ENCODE peak calls at places on chromosomes 2 and 18, in five cellular contexts. V, K, A, S and P are unnamed samples. For H3K4me1, the result is how much of the 10 kb centered on the place peaks cover.

GRCh38 chr2:169131587-169132512 is 62.5 kb downstream of the DHRS9 start:
- DNase-seq in K (no peak), S (no peak), A (no peak), V (no peak), P (no peak)

GRCh38 chr2:233113114-233113452 is 52.9 kb downstream of the INPP5D start:
- DNase-seq in V (no peak), S (no peak), K (no peak), A (no peak), P (no peak)

GRCh38 chr2:58698610-58699009 is 457.5 kb upstream of the FANCL start:
- DNase-seq in S (no peak), V (no peak), A (no peak), K (no peak), P (no peak)

GRCh38 chr2:169512525-169512924 is 3.0 kb downstream of the KLHL41 start:
- DNase-seq in A (no peak), K (no peak), V (no peak), S (no peak), P (no peak)

GRCh38 chr2:70087703-70088507 is 628 bp downstream of the PCBP1 start:
- DNase-seq in A (peak), S (peak), K (peak), V (no peak), P (peak)

GRCh38 chr2:181752301-181752700 is 72.0 kb upstream of the NEUROD1 start:
- DNase-seq in S (no peak), K (no peak), V (no peak), A (no peak), P (peak)

GRCh38 chr2:198930170-198930569 is 527.6 kb downstream of the SATB2 start:
- DNase-seq in K (no peak), V (no peak), S (no peak), A (no peak), P (no peak)

GRCh38 chr18:64097497-64097896 is 51.4 kb downstream of the LINC00305 start:
- DNase-seq in S (no peak), K (no peak), V (no peak), A (no peak), P (no peak)

GRCh38 chr2:174873457-174873856 is 109.2 kb upstream of the CHRNA1 start:
- DNase-seq in K (no peak), V (no peak), A (no peak), S (no peak), P (peak)

GRCh38 chr2:61017003-61017555 is 441 bp upstream of the PEX13 start:
- DNase-seq in S (peak), K (peak), A (peak), V (peak), P (peak)

GRCh38 chr2:220847006-220847405 is 725.1 kb downstream of the EPHA4 start:
- DNase-seq in V (no peak), K (no peak), S (no peak), A (no peak), P (peak)

GRCh38 chr2:45178854-45179253 is 169.6 kb upstream of the SIX2 start:
- DNase-seq in K (no peak), V (no peak), S (no peak), A (no peak), P (no peak)

GRCh38 chr18:48022531-48023330 is 92.3 kb upstream of the SMAD2 start:
- DNase-seq in K (no peak), A (no peak), V (no peak), S (no peak), P (peak)

GRCh38 chr2:220219371-220219770 is 591.9 kb downstream of the SLC4A3 start:
- DNase-seq in S (no peak), A (no peak), V (no peak), K (no peak), P (no peak)

GRCh38 chr2:201432551-201433388 is 18.5 kb downstream of the TRAK2 start:
- DNase-seq in A (no peak), S (peak), K (no peak), V (no peak), P (peak)

GRCh38 chr2:178194600-178195389 is 483 bp downstream of the OSBPL6 start:
- DNase-seq in V (no peak), K (peak), S (peak), A (peak), P (peak)

GRCh38 chr2:155442755-155443372 is 744.4 kb downstream of the KCNJ3 start:
- DNase-seq in K (no peak), V (no peak), A (no peak), S (no peak), P (no peak)

GRCh38 chr2:136131961-136132839 is 14.3 kb upstream of the CXCR4 start:
- DNase-seq in K (no peak), A (peak), V (peak), S (no peak), P (no peak)

GRCh38 chr2:150228936-150229335 is 258.5 kb downstream of the RND3 start:
- DNase-seq in K (no peak), A (no peak), S (no peak), V (no peak), P (peak)

GRCh38 chr2:36486546-36487044 is 111.4 kb downstream of the FEZ2 start:
- DNase-seq in A (no peak), V (no peak), K (no peak), S (no peak), P (peak)

GRCh38 chr2:175396696-175397095 is 215.2 kb upstream of the ATP5MC3 start:
- DNase-seq in K (no peak), V (no peak), S (no peak), A (no peak), P (no peak)

GRCh38 chr18:35444636-35445035 is 53.1 kb downstream of the INO80C start:
- DNase-seq in V (no peak), S (no peak), K (no peak), A (no peak), P (no peak)

GRCh38 chr18:57447154-57447621 is 12.0 kb downstream of the ONECUT2 start:
- DNase-seq in V (no peak), S (peak), A (no peak), K (peak), P (peak)

GRCh38 chr2:68052717-68053422 is 9.9 kb downstream of the C1D start:
- DNase-seq in V (no peak), K (no peak), A (no peak), S (no peak), P (no peak)
- H3K4me1 ChIP-seq in V (under half), K (under half), A (under half), S (under half), P (under half)

GRCh38 chr2:179268277-179268935 is 3.8 kb upstream of the SESTD1 start:
- DNase-seq in A (no peak), V (no peak), S (no peak), K (peak), P (no peak)
- H3K27ac ChIP-seq in A (no peak), V (no peak), S (no peak), K (no peak), P (no peak)

GRCh38 chr2:28346587-28346986 is 46.1 kb upstream of the FOSL2 start:
- DNase-seq in S (no peak), A (peak), V (no peak), K (peak), P (no peak)
- H3K4me1 ChIP-seq in S (under half), A (under half), V (under half), K (under half), P (under half)

DNA sequence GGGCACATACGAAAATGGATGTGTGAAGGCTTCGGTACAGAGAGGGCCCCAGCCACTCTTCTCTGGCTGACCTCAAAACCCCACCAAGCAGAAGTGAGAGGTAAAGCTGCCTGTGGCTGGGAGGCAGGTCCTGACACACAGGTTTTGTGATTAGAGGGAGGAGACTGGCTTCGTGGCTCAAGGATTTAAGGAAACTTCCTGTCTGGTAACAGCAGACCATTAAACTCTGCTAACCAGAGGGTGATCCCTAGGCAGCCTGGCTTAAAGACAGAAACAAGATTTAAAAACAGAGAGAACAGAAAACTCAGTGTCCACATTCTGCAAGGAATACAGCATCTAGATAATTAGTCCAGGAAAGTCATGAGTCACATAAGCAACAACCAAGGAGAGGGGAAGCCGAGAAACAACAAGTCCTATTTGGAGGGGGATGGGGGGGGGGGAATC is 101.9 kb downstream of the NFATC1 start:
- DNase-seq in S (no peak), V (no peak), A (no peak), K (no peak), P (no peak)
- H3K27ac ChIP-seq in S (no peak), V (no peak), A (peak), K (no peak), P (no peak)

GRCh38 chr18:7871560-7872456 is 304.7 kb downstream of the PTPRM start:
- DNase-seq in A (no peak), S (no peak), K (no peak), V (no peak), P (peak)
- H3K4me1 ChIP-seq in A (under half), S (under half), K (under half), V (under half), P (under half)

GRCh38 chr2:43340066-43340465 is 113.7 kb upstream of the ZFP36L2 start:
- DNase-seq in K (no peak), S (no peak), V (no peak), A (no peak), P (peak)
- H3K27ac ChIP-seq in K (no peak), S (no peak), V (no peak), A (peak), P (no peak)

DNA sequence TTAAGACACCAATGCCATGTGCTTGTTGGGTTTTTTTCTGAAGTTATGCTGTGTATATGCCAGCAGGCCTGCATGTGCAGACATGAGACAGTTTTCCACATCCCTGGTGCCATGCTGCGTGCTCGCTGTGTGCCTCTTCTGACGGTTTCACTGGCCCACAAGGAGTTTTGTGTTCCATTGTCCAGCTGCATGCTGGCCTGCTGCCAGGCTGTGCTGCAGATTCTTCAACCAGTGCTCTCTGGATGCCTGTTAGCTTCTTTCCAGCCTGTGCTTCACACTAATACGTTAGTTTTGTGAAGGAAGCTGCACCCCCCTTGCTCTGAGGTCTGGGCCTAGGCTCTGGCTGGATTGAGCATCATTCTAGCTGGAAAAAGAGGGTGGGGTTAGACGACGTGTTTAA is 17.0 kb downstream of the INPP4A start:
- DNase-seq in V (no peak), K (no peak), A (no peak), S (no peak), P (no peak)
- H3K4me1 ChIP-seq in V (half or more), K (under half), A (under half), S (under half), P (under half)

GRCh38 chr2:44077942-44078511 is 82.2 kb upstream of the LRPPRC start:
- DNase-seq in K (no peak), V (no peak), S (no peak), A (no peak), P (no peak)

GRCh38 chr2:44079686-44080085 is 83.9 kb upstream of the LRPPRC start:
- DNase-seq in K (no peak), A (no peak), S (no peak), V (no peak), P (no peak)

GRCh38 chr2:44071454-44072046 is 75.8 kb upstream of the LRPPRC start:
- DNase-seq in A (no peak), V (no peak), K (no peak), S (no peak), P (no peak)

GRCh38 chr2:44075536-44075935 is 79.7 kb upstream of the LRPPRC start:
- DNase-seq in V (no peak), K (peak), A (no peak), S (no peak), P (no peak)
- H3K27ac ChIP-seq in V (no peak), K (peak), A (no peak), S (no peak), P (no peak)

DNA sequence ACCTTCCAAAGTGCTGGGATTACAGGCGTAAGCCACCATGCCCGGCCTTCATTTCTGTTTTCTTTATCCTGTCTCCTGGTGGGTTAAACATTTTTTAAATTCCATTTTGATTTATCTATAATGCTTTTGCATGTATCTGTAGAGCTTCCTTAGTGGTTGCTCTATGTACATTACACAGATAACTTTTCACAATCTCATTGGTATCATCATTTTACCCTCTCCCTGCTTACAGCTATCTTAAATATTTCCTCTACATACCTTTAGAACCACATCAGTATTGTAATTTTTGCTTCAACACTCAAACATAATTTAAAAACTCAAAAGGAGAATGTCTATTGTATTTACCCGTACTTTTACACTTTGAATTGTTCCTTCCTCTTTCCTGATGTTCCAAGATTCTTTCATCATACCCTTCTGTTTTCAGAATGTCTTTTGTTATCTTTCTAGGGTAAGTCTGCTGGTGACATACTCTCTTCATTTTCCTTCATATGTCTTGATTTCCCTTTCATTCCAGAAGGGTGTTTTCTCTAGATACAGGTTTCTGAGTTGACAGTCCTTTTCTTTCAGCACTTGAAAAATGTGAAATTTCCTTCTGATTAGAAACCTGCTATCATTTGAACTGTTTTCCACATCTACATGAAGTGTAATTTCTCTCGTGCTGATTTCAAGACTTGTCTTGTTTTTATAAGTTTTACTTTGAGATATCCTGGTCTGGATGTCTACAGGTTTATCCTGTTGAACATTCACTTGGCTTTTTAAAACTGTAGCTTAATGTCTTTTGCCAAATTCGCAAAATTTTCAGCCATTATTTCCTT is 21.9 kb downstream of the PPP3R1 start:
- DNase-seq in S (no peak), K (no peak), V (no peak), A (no peak), P (no peak)
- H3K4me1 ChIP-seq in S (under half), K (under half), V (under half), A (under half), P (under half)

GRCh38 chr2:43074592-43075053 is 151.8 kb downstream of the ZFP36L2 start:
- DNase-seq in S (no peak), V (no peak), A (no peak), K (no peak), P (no peak)

GRCh38 chr2:43075906-43076585 is 150.4 kb downstream of the ZFP36L2 start:
- DNase-seq in A (no peak), K (no peak), S (no peak), V (no peak), P (no peak)

GRCh38 chr2:43074052-43074451 is 152.4 kb downstream of the ZFP36L2 start:
- DNase-seq in A (no peak), K (no peak), S (no peak), V (no peak), P (no peak)

GRCh38 chr2:43076676-43077075 is 149.7 kb downstream of the ZFP36L2 start:
- DNase-seq in V (no peak), S (no peak), K (no peak), A (no peak), P (no peak)

DNA sequence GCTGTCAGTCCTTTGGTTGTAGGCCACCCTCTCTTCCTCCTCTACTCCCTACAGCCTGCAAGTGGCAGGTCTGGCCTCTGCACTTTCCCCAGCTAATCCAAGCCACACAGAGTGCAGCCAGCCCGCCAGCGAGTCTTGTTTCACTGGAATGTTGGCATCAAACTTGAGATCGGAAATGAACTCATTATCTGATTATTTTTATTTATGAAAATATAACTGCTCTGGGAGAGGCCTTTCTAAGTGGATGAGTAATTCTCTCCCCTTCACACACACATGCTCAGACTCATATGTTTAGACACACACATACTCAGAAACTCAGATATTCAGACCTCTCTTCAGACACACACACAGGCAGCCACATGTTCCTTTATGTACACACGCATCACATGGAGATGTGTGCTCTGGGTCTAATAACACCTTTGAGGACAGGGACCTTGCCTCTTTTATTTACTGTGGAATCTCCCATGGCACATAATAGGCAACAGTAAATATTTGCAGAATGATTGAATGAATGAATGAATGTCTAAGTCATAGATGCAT is 151.3 kb downstream of the ZFP36L2 start:
- DNase-seq in K (no peak), S (peak), V (no peak), A (peak), P (peak)
- H3K27ac ChIP-seq in K (no peak), S (peak), V (no peak), A (peak), P (no peak)